ENCODE peak calls at places on chromosomes 4 and X, in eight cellular contexts. K is psoas muscle, R is HFFc6, G is fibroblast of lung, O is thoracic aorta, X is NB4, D is epithelial cell of esophagus, T is MM.1S. E is an unnamed sample.

GRCh38 chr4:9880411-9881197 is 99.2 kb downstream of the DRD5 start:
- DNase-seq in K (no peak), R (no peak), G (no peak), O (no peak), X (no peak), D (no peak), T (no peak), E (no peak)

GRCh38 chrX:10615931-10616780 is 4.2 kb downstream of the MID1 start:
- DNase-seq in K (no peak), R (peak), G (peak), O (no peak), X (peak), D (peak), T (no peak), E (peak)

GRCh38 chrX:103441878-103442535 is 65.7 kb downstream of the BEX3 start:
- DNase-seq in K (no peak), R (no peak), G (no peak), O (no peak), X (no peak), D (peak), T (no peak), E (no peak)

GRCh38 chr4:33649015-33649414 is 2595.3 kb downstream of the ARAP2 start:
- DNase-seq in K (no peak), R (peak), G (peak), O (no peak), X (peak), D (peak), T (no peak), E (peak)

GRCh38 chrX:288561-288991 is 7.4 kb downstream of the PLCXD1 start:
- DNase-seq in K (no peak), R (no peak), G (no peak), O (no peak), X (no peak), D (no peak), T (no peak), E (no peak)

GRCh38 chr4:26196567-26196966 is 124.2 kb upstream of the RBPJ start:
- DNase-seq in K (no peak), R (no peak), G (peak), O (no peak), X (no peak), D (no peak), T (no peak), E (no peak)

GRCh38 chr4:151983854-151984253 is 223.0 kb upstream of the GATB start:
- DNase-seq in K (no peak), R (no peak), G (peak), O (no peak), X (no peak), D (no peak), T (no peak), E (peak)

GRCh38 chr4:153034681-153035080 is 98.6 kb downstream of the FHDC1 start:
- DNase-seq in K (no peak), R (no peak), G (no peak), O (no peak), X (no peak), D (no peak), T (no peak), E (no peak)

GRCh38 chr4:136392576-136392975 is 1139.7 kb downstream of the PCDH18 start:
- DNase-seq in K (no peak), R (no peak), G (peak), O (no peak), X (no peak), D (peak), T (no peak), E (peak)

GRCh38 chrX:40996886-40997530 is 88.2 kb upstream of the USP9X start:
- DNase-seq in K (no peak), R (peak), G (peak), O (no peak), X (peak), D (peak), T (no peak), E (peak)

GRCh38 chr4:14028862-14029261 is 401.3 kb upstream of the BOD1L1 start:
- DNase-seq in K (no peak), R (no peak), G (no peak), O (no peak), X (no peak), D (no peak), T (no peak), E (peak)

GRCh38 chrX:6226053-6226645 is 2.5 kb downstream of the NLGN4X start:
- DNase-seq in K (no peak), R (no peak), G (no peak), O (no peak), X (no peak), D (peak), T (peak), E (peak)

GRCh38 chr4:127479031-127479622 is 153.6 kb upstream of the INTU start:
- DNase-seq in K (no peak), R (peak), G (peak), O (no peak), X (peak), D (peak), T (peak), E (peak)

GRCh38 chr4:7414736-7415510 is 19.8 kb downstream of the PSAPL1 start:
- DNase-seq in K (no peak), R (no peak), G (no peak), O (no peak), X (no peak), D (no peak), T (no peak), E (no peak)

GRCh38 chr4:93313207-93313606 is 515.3 kb upstream of the ATOH1 start:
- DNase-seq in K (no peak), R (no peak), G (peak), O (no peak), X (no peak), D (peak), T (no peak), E (peak)

GRCh38 chrX:1248381-1249061 is 20.1 kb upstream of the CSF2RA start:
- DNase-seq in K (no peak), R (peak), G (no peak), O (no peak), X (peak), D (no peak), T (no peak), E (no peak)

GRCh38 chr4:121989715-121990114 is 37.9 kb upstream of the TRPC3 start:
- DNase-seq in K (no peak), R (no peak), G (peak), O (no peak), X (no peak), D (peak), T (no peak), E (peak)

DNA sequence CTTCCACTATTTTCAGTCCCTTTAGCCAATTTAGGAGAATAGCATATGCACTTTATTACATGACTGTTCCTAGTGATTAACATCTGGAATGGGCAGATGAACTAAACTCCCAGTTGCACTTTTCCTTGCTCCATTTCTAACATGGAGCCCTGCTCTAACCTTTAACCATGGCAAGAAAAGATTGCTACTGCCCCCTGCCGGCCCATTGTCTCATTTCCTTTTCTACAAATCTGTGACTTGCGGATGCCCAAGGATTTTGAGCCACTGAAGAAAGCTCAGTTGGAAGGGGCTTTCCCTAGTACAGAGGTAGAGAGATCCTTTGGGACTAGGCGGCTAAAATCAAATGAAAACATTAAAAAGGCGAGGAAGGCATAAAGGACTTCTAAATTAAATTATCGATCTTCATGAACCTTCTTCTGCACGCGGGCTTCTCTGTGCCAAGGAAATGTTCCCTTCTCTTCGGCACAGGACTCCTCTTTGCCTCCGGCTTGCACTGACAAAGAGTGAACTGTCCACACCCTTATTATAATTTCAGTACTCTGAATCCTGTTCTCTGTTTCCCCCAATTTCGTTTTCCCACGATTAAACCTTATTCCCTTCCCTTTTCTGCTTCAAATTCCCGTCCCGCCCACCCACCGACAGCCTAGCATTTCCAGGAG is 578 bp upstream of the GLRA2 start:
- DNase-seq in K (peak), R (peak), G (peak), O (no peak), X (peak), D (peak), T (peak), E (peak)
- TF ChIP-seq CTCF in K (peak), R (peak), G (peak), O (no peak), X (peak), D (peak), T (peak), E (peak)

GRCh38 chrX:136870064-136870463 is 10.5 kb downstream of the RBMX start:
- DNase-seq in K (no peak), R (no peak), G (no peak), O (no peak), X (peak), D (no peak), T (no peak), E (no peak)
- TF ChIP-seq CTCF in K (no peak), R (no peak), G (no peak), O (no peak), X (no peak), D (no peak), T (no peak), E (no peak)

DNA sequence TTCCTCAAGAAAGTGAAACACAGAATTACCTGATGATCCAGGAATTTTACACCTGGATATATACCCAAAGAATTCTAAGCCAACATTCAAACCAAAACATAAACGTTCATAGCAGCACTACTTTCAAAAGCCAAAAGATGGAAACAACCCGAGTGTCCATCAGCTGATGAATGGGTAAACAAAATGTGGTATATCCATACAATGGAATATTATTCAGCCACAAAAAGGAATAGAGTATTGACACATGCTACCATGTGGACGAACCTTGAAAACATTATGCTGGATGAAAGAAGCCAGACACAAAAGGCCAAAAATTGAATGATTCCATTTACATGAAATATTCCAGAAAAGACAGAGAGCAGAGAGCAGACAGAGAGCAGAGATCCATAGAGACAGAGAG is 52.0 kb downstream of the IRF2 start:
- DNase-seq in K (no peak), R (no peak), G (no peak), O (no peak), X (no peak), D (no peak), T (no peak), E (no peak)
- TF ChIP-seq CTCF in K (no peak), R (no peak), G (no peak), O (no peak), X (no peak), D (no peak), T (no peak), E (no peak)

GRCh38 chr4:47000406-47000805 is 7.0 kb upstream of the GABRA4 start:
- DNase-seq in K (no peak), R (no peak), G (no peak), O (no peak), X (no peak), D (no peak), T (no peak), E (no peak)

GRCh38 chr4:46999584-46999983 is 6.2 kb upstream of the GABRA4 start:
- DNase-seq in K (no peak), R (no peak), G (peak), O (no peak), X (no peak), D (peak), T (no peak), E (no peak)

GRCh38 chr4:47002593-47002992 is 9.2 kb upstream of the GABRA4 start:
- DNase-seq in K (no peak), R (peak), G (peak), O (no peak), X (no peak), D (no peak), T (no peak), E (peak)
- TF ChIP-seq CTCF in K (no peak), R (peak), G (peak), O (no peak), X (no peak), D (peak), T (peak), E (peak)

DNA sequence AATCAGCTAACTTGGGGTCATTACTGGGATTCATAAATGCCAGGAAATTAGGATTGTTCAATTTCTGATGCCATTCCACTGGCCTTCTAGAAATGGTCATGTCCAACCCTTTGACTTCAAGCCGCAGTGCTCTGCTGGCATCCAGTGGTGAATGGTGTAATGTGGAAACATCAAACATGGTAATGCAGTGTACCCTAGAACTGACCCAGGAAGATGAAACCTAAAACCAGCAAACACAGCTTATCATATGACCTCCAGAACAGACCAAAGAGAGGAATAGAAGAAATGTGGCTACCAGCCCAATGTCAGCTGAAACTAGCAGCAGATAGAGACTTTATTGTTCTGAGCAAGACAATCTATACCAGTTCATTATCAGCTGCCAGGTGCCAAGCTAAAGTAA is 13.8 kb downstream of the CXCL13 start:
- DNase-seq in K (no peak), R (no peak), G (no peak), O (no peak), X (no peak), D (no peak), T (peak), E (no peak)
- TF ChIP-seq CTCF in K (no peak), R (no peak), G (no peak), O (no peak), X (no peak), D (peak), T (peak), E (no peak)

DNA sequence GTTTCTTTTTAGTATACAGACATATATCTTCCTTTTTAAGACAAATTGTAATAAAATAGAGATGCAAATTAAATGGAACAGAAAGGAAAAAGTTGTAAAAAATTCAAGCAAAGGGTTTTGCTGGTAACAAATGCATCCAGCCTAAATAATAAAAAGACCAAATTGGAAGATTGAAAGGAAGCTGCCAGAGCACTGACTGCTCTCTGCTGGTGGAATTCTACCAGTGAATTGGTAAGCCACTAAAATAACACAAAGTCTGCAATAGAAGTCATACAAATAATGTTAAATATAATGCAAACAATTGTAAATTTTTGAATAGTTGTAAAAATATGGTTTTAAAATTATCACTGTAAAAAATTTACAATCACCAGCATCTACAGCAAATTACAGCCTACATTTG is 1322.3 kb downstream of the PCDH7 start:
- DNase-seq in K (no peak), R (no peak), G (no peak), O (no peak), X (no peak), D (no peak), T (no peak), E (no peak)
- TF ChIP-seq CTCF in K (no peak), R (no peak), G (no peak), O (no peak), X (no peak), D (peak), T (no peak), E (no peak)

DNA sequence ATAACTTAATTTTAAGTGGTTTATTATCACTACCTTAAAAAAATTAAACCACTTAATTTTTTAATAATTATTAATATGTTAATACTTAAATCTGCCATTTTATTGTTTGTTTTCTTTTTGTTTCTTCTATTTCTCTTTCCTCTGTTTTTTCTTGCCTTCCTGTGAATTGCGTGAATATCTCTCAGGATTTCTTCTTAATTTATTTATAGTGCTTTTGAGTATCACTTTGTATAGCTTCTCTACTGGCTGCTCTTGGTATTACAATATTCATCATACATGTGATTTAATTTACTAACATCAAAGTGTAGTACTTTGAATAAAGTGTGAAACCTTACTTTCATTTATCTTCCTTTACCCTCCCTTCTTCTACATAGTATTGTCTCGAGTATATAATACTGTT is 349.5 kb upstream of the CPXCR1 start:
- DNase-seq in K (no peak), R (no peak), G (no peak), O (no peak), X (no peak), D (no peak), T (no peak), E (no peak)
- TF ChIP-seq CTCF in K (peak), R (no peak), G (no peak), O (no peak), X (no peak), D (no peak), T (no peak), E (no peak)

DNA sequence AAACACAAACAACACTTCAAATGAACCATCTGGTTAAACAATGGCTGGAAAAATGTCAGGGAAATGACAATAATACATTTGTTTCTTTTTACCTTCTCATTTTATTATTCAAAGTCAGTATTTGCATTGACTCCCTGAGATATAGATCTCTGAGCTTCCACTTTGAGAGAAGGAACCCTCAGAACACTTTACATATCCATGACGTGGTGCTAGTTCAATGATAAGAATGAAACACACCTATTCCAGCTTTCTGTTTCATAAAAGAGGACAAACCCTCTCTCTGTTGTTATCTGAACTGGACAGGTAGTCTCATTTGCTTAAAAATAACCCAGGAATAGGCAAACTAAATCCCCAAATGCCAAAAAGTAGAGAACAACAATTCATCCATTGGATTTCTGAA is 65.3 kb upstream of the CCSER1 start:
- DNase-seq in K (no peak), R (no peak), G (no peak), O (no peak), X (no peak), D (no peak), T (no peak), E (no peak)
- TF ChIP-seq CTCF in K (no peak), R (no peak), G (no peak), O (no peak), X (no peak), D (no peak), T (no peak), E (no peak)

E was measured in astrocyte of the spinal cord.